ENCODE peak calls at places on chromosomes 5 and 9, in six cellular contexts. K is brain microvascular endothelial cell, M is left ventricle myocardium inferior, W is Panc1, V is breast epithelium, O is prostate gland. E is an unnamed sample.

GRCh38 chr5:976849-977751 is 31.5 kb upstream of the NKD2 start:
- DNase-seq in K (no peak), M (no peak), W (no peak), V (no peak), O (no peak), E (no peak)

GRCh38 chr9:27470291-27470805 is 53.7 kb upstream of the IFNK start:
- DNase-seq in K (no peak), M (no peak), W (no peak), V (no peak), O (no peak), E (no peak)

GRCh38 chr9:106927916-106928315 is 65.0 kb downstream of the ZNF462 start:
- DNase-seq in K (no peak), M (no peak), W (no peak), V (no peak), O (no peak), E (no peak)

GRCh38 chr5:88536146-88536545 is 267.5 kb upstream of the TMEM161B start:
- DNase-seq in K (no peak), M (no peak), W (no peak), V (no peak), O (no peak), E (no peak)

GRCh38 chr9:134010774-134011173 is 14.5 kb upstream of the BRD3OS start:
- DNase-seq in K (no peak), M (no peak), W (no peak), V (no peak), O (no peak), E (no peak)

GRCh38 chr5:58490397-58491072 is 700 bp upstream of the GAPT start:
- DNase-seq in K (no peak), M (no peak), W (no peak), V (no peak), O (no peak), E (no peak)

GRCh38 chr5:103461223-103461622 is 101.4 kb downstream of the NUDT12 start:
- DNase-seq in K (peak; percentile 78), M (no peak), W (no peak), V (no peak), O (no peak), E (peak; percentile 56)

GRCh38 chr5:54861212-54861894 is 124.0 kb downstream of the ESM1 start:
- DNase-seq in K (peak; percentile 21), M (no peak), W (no peak), V (no peak), O (no peak), E (no peak)

GRCh38 chr5:55533806-55534435 is 843 bp downstream of the PLPP1 start:
- DNase-seq in K (peak; percentile 44), M (no peak), W (no peak), V (no peak), O (peak; percentile 18), E (no peak)

GRCh38 chr5:149358294-149358651 is 427 bp downstream of the PCYOX1L start:
- DNase-seq in K (no peak), M (peak; percentile 42), W (no peak), V (no peak), O (no peak), E (no peak)

GRCh38 chr5:53334431-53334941 is 145.9 kb upstream of the FST start:
- DNase-seq in K (no peak), M (no peak), W (no peak), V (no peak), O (peak; percentile 35), E (no peak)

GRCh38 chr5:53114988-53115387 is 5.4 kb upstream of the MOCS2 start:
- DNase-seq in K (no peak), M (no peak), W (no peak), V (no peak), O (no peak), E (no peak)

GRCh38 chr9:33273266-33273971 is 8.6 kb downstream of the CHMP5 start:
- DNase-seq in K (no peak), M (no peak), W (no peak), V (no peak), O (no peak), E (no peak)

GRCh38 chr9:33277484-33277883 is 12.6 kb downstream of the CHMP5 start:
- DNase-seq in K (no peak), M (no peak), W (no peak), V (no peak), O (no peak), E (no peak)

GRCh38 chr9:33272061-33272460 is 7.2 kb downstream of the CHMP5 start:
- DNase-seq in K (no peak), M (no peak), W (no peak), V (no peak), O (peak; percentile 21), E (peak; percentile 55)

GRCh38 chr9:33270146-33270545 is 5.3 kb downstream of the CHMP5 start:
- DNase-seq in K (no peak), M (no peak), W (no peak), V (no peak), O (no peak), E (no peak)

DNA sequence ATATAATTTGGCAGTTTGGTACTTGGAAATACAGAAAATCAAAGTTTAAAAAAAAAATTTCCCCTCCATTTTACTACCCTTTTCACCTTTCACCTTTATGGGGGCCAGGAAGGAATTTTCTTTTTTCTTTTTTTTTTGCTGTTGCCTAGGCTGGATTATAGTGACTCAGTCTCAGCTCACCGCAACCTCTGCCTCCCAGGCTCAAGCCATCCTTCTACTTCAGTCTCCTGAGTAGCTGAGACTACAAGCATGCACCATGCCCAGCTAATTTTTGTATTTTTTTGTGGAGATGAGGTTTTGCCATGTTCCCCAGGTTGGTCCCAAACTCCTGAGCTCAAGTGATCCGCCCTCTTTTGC is 9.1 kb downstream of the CHMP5 start:
- DNase-seq in K (no peak), M (no peak), W (no peak), V (no peak), O (no peak), E (no peak)
- H3K36me3 ChIP-seq in K (peaks cover 57% of the 10 kb centered on the region), M (peaks cover 97% of the 10 kb centered on the region), W (peaks cover 32% of the 10 kb centered on the region), V (peaks cover 15% of the 10 kb centered on the region), O (peaks cover 30% of the 10 kb centered on the region), E (no peaks in the 10 kb centered on the region)

GRCh38 chr5:109374625-109375024 is 35.1 kb downstream of the PJA2 start:
- DNase-seq in K (no peak), M (no peak), W (no peak), V (no peak), O (no peak), E (no peak)
- TF ChIP-seq CTCF in K (peak; percentile 16), M (no peak), W (peak; percentile 13), V (no peak), O (no peak), E (no peak)

GRCh38 chr9:92223758-92224157 is 69.7 kb downstream of the IARS1 start:
- DNase-seq in K (no peak), M (no peak), W (no peak), V (no peak), O (no peak), E (no peak)

GRCh38 chr9:92228628-92229027 is 64.9 kb downstream of the IARS1 start:
- DNase-seq in K (no peak), M (no peak), W (no peak), V (no peak), O (no peak), E (no peak)

DNA sequence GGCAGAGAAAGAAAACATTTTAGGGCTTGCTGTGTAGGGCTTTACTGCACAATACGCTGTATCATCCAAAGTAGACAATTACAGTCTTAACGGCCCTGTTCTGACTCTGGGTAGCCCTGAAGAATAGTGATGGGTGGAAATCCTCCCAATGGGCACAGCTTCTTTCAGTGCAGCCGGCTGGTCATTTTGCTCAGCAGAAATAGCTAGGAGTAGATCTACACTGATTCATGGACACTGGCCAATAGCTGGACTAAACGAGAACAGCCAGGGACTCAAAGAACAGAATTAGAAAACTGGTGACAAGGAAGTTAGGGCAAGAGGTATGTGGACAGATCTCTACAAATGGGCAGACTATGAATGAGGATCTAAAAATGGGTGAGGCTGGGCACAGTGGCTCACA is 69.3 kb downstream of the IARS1 start:
- DNase-seq in K (no peak), M (no peak), W (no peak), V (no peak), O (no peak), E (no peak)
- H3K36me3 ChIP-seq in K (peaks cover 65% of the 10 kb centered on the region), M (peaks cover 71% of the 10 kb centered on the region), W (peaks cover 14% of the 10 kb centered on the region), V (peaks cover 9% of the 10 kb centered on the region), O (peaks cover 15% of the 10 kb centered on the region), E (no peaks in the 10 kb centered on the region)

DNA sequence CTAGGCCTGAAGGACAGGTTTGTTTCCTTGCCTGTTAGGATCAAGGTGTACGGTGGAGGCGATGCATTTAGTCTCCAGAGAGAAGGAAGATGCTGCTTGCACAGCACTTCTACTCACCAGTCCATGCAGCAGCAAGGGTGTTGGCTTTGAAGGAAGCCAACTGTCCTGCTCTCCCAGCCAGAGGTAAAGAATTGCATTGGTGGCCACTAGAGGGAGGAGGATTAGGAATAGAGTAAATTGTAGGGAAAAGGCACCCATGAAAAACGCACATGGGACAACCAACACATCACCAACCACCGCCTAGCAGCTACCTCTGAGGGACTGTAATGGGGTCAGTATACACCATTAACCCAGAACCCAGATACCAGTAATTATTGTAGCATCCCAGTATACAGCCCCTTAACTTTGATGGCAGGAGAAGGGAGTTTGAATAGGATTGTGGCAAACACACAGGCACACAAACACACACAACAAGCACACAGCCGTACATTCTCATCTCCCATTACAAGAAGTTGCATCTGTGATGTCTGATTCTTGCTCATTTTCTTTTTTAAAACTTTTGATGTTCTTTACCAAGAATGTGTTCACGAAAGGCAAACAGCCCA is 267.7 kb downstream of the ADAMTS6 start:
- DNase-seq in K (peak; percentile 48), M (peak; percentile 13), W (no peak), V (no peak), O (no peak), E (no peak)
- TF ChIP-seq CTCF in K (peak; percentile 77), M (peak; percentile 67), W (peak; percentile 70), V (no peak), O (no peak), E (peak; percentile 61)

E was measured in kidney epithelial cell.